ENCODE peak calls at places on chromosomes 5 and 9, in five cellular contexts. One of them, this sample, is unnamed.

GRCh38 chr5:153014194-153014593 is 476.3 kb upstream of the GRIA1 start:
- DNase-seq in ovary: no peak
- DNase-seq in CD8-positive, alpha-beta memory T cell: no peak
- DNase-seq in right lobe of liver: no peak
- DNase-seq in sigmoid colon: no peak
- DNase-seq in this sample: no peak

GRCh38 chr5:176552332-176552731 is 3.2 kb downstream of the CDHR2 start:
- DNase-seq in ovary: no peak
- DNase-seq in CD8-positive, alpha-beta memory T cell: no peak
- DNase-seq in right lobe of liver: no peak
- DNase-seq in sigmoid colon: no peak
- DNase-seq in this sample: no peak

GRCh38 chr5:163347671-163348070 is 89.7 kb upstream of the CCNG1 start:
- DNase-seq in ovary: peak; percentile 29
- DNase-seq in CD8-positive, alpha-beta memory T cell: peak; percentile 25
- DNase-seq in right lobe of liver: no peak
- DNase-seq in sigmoid colon: no peak
- DNase-seq in this sample: no peak

GRCh38 chr9:110131499-110131898 is 76.5 kb downstream of the C9orf152 start:
- DNase-seq in ovary: no peak
- DNase-seq in CD8-positive, alpha-beta memory T cell: no peak
- DNase-seq in right lobe of liver: no peak
- DNase-seq in sigmoid colon: no peak
- DNase-seq in this sample: no peak

GRCh38 chr5:72692273-72692672 is 124.2 kb upstream of the TNPO1 start:
- DNase-seq in ovary: no peak
- DNase-seq in CD8-positive, alpha-beta memory T cell: no peak
- DNase-seq in right lobe of liver: no peak
- DNase-seq in sigmoid colon: no peak
- DNase-seq in this sample: no peak

GRCh38 chr5:40046792-40047191 is 622.0 kb upstream of the DAB2 start:
- DNase-seq in ovary: no peak
- DNase-seq in CD8-positive, alpha-beta memory T cell: no peak
- DNase-seq in right lobe of liver: no peak
- DNase-seq in sigmoid colon: no peak
- DNase-seq in this sample: no peak

GRCh38 chr9:407255-407654 is 192.6 kb downstream of the DOCK8 start:
- DNase-seq in ovary: no peak
- DNase-seq in CD8-positive, alpha-beta memory T cell: no peak
- DNase-seq in right lobe of liver: no peak
- DNase-seq in sigmoid colon: no peak
- DNase-seq in this sample: no peak

GRCh38 chr5:32584651-32585050 is 706 bp upstream of the SUB1 start:
- DNase-seq in ovary: no peak
- DNase-seq in CD8-positive, alpha-beta memory T cell: no peak
- DNase-seq in right lobe of liver: no peak
- DNase-seq in sigmoid colon: no peak
- DNase-seq in this sample: no peak

GRCh38 chr9:73042155-73042554 is 89.3 kb upstream of the ALDH1A1 start:
- DNase-seq in ovary: no peak
- DNase-seq in CD8-positive, alpha-beta memory T cell: no peak
- DNase-seq in right lobe of liver: no peak
- DNase-seq in sigmoid colon: no peak
- DNase-seq in this sample: no peak

GRCh38 chr5:134451618-134452505 is 40.2 kb upstream of the CDKN2AIPNL start:
- DNase-seq in ovary: peak; percentile 60
- DNase-seq in CD8-positive, alpha-beta memory T cell: no peak
- DNase-seq in right lobe of liver: peak; percentile 22
- DNase-seq in sigmoid colon: peak; percentile 78
- DNase-seq in this sample: no peak

GRCh38 chr5:74140409-74140808 is 500.1 kb downstream of the ENC1 start:
- DNase-seq in ovary: no peak
- DNase-seq in CD8-positive, alpha-beta memory T cell: no peak
- DNase-seq in right lobe of liver: no peak
- DNase-seq in sigmoid colon: no peak
- DNase-seq in this sample: no peak

GRCh38 chr9:136258299-136258625 is 12.7 kb upstream of the QSOX2 start:
- DNase-seq in ovary: no peak
- DNase-seq in CD8-positive, alpha-beta memory T cell: no peak
- DNase-seq in right lobe of liver: no peak
- DNase-seq in sigmoid colon: no peak
- DNase-seq in this sample: no peak

GRCh38 chr5:43839218-43839617 is 236.2 kb downstream of the NNT start:
- DNase-seq in ovary: no peak
- DNase-seq in CD8-positive, alpha-beta memory T cell: no peak
- DNase-seq in right lobe of liver: no peak
- DNase-seq in sigmoid colon: no peak
- DNase-seq in this sample: no peak

GRCh38 chr5:131381011-131381410 is 117.2 kb downstream of the CDC42SE2 start:
- DNase-seq in ovary: no peak
- DNase-seq in CD8-positive, alpha-beta memory T cell: no peak
- DNase-seq in right lobe of liver: no peak
- DNase-seq in sigmoid colon: no peak
- DNase-seq in this sample: no peak

GRCh38 chr9:112050544-112051475 is 124.3 kb downstream of the SUSD1 start:
- DNase-seq in ovary: no peak
- DNase-seq in CD8-positive, alpha-beta memory T cell: no peak
- DNase-seq in right lobe of liver: no peak
- DNase-seq in sigmoid colon: peak; percentile 83
- DNase-seq in this sample: no peak

GRCh38 chr5:91556-92263 is at the start of gene PLEKHG4B:
- DNase-seq in ovary: peak; percentile 49
- DNase-seq in CD8-positive, alpha-beta memory T cell: no peak
- DNase-seq in right lobe of liver: no peak
- DNase-seq in sigmoid colon: no peak
- DNase-seq in this sample: no peak

GRCh38 chr5:131475416-131476045 is 159.5 kb downstream of the RAPGEF6 start:
- DNase-seq in ovary: no peak
- DNase-seq in CD8-positive, alpha-beta memory T cell: no peak
- DNase-seq in right lobe of liver: no peak
- DNase-seq in sigmoid colon: no peak
- DNase-seq in this sample: no peak

DNA sequence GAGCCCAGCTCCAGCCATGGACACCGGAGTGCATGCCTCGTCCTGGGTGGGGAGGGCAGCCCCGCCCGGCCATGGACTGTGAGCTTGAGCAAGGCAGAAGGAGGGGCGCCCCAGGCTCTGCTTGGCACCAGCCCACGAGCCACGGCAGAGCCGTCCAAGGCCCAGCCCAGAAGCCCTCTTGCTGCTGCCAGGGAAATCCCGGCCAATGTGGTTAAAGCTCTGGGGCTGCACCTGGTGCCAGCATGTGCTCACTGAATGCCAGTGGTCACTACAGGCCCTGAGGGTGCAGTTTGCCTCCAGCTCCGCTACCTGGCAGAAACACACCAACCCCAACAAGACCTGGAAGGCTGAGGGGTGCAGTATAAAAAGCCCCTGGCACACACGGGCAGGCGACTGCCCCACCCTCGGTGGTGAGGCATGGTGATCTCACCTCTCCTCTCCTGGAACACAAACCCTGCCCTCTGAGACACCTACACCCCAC is 11.8 kb downstream of the BRD3 start:
- DNase-seq in ovary: peak; percentile 75
- DNase-seq in CD8-positive, alpha-beta memory T cell: no peak
- DNase-seq in right lobe of liver: peak; percentile 96
- DNase-seq in sigmoid colon: peak; percentile 94
- DNase-seq in this sample: no peak
- H3K4me1 ChIP-seq in ovary: peaks cover 32% of the 10 kb centered on the region
- H3K4me1 ChIP-seq in CD8-positive, alpha-beta memory T cell: peaks cover 15% of the 10 kb centered on the region
- H3K4me1 ChIP-seq in right lobe of liver: peaks cover 9% of the 10 kb centered on the region
- H3K4me1 ChIP-seq in sigmoid colon: peaks cover 60% of the 10 kb centered on the region
- H3K4me1 ChIP-seq in this sample: no peaks in the 10 kb centered on the region

GRCh38 chr9:131698715-131699053 is 41.2 kb downstream of the RAPGEF1 start:
- DNase-seq in ovary: no peak
- DNase-seq in CD8-positive, alpha-beta memory T cell: no peak
- DNase-seq in right lobe of liver: no peak
- DNase-seq in sigmoid colon: no peak
- DNase-seq in this sample: no peak
- H3K4me1 ChIP-seq in ovary: peaks cover 9% of the 10 kb centered on the region
- H3K4me1 ChIP-seq in CD8-positive, alpha-beta memory T cell: peaks cover 51% of the 10 kb centered on the region
- H3K4me1 ChIP-seq in right lobe of liver: no peaks in the 10 kb centered on the region
- H3K4me1 ChIP-seq in sigmoid colon: peaks cover 30% of the 10 kb centered on the region
- H3K4me1 ChIP-seq in this sample: peaks cover 23% of the 10 kb centered on the region

GRCh38 chr5:181054871-181055494 is 14.9 kb downstream of the BTNL9 start:
- DNase-seq in ovary: no peak
- DNase-seq in CD8-positive, alpha-beta memory T cell: no peak
- DNase-seq in right lobe of liver: no peak
- DNase-seq in sigmoid colon: no peak
- DNase-seq in this sample: no peak

GRCh38 chr5:181052928-181053759 is 13.1 kb downstream of the BTNL9 start:
- DNase-seq in ovary: peak; percentile 28
- DNase-seq in CD8-positive, alpha-beta memory T cell: no peak
- DNase-seq in right lobe of liver: no peak
- DNase-seq in sigmoid colon: no peak
- DNase-seq in this sample: peak; percentile 13

GRCh38 chr5:181052526-181052927 is 12.5 kb downstream of the BTNL9 start:
- DNase-seq in ovary: peak; percentile 23
- DNase-seq in CD8-positive, alpha-beta memory T cell: no peak
- DNase-seq in right lobe of liver: no peak
- DNase-seq in sigmoid colon: no peak
- DNase-seq in this sample: no peak

GRCh38 chr5:181053760-181054122 is 13.7 kb downstream of the BTNL9 start:
- DNase-seq in ovary: no peak
- DNase-seq in CD8-positive, alpha-beta memory T cell: no peak
- DNase-seq in right lobe of liver: no peak
- DNase-seq in sigmoid colon: no peak
- DNase-seq in this sample: no peak

DNA sequence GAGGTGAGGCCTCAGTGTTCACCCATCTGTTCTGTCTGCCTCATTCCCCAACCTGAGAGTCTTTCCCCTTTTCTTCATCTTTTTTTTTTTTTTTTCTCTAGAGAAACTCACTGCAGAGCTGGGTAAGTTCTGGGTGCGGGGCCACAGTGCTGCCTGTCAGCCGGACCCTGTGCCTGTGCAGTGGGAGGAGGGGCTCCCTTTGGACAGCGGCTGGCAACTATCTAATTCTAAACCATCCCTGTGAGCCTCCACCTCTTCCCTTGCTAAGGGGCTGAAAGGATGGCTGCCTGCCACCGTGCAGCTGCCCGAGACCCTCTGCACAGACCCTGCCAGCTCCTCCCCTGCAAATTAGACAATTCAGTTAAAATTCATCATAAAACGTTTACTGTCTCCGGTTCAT is 14.1 kb downstream of the BTNL9 start:
- DNase-seq in ovary: no peak
- DNase-seq in CD8-positive, alpha-beta memory T cell: no peak
- DNase-seq in right lobe of liver: no peak
- DNase-seq in sigmoid colon: no peak
- DNase-seq in this sample: no peak
- H3K4me1 ChIP-seq in ovary: peaks cover 3% of the 10 kb centered on the region
- H3K4me1 ChIP-seq in CD8-positive, alpha-beta memory T cell: peaks cover 14% of the 10 kb centered on the region
- H3K4me1 ChIP-seq in right lobe of liver: no peaks in the 10 kb centered on the region
- H3K4me1 ChIP-seq in sigmoid colon: peaks cover 11% of the 10 kb centered on the region
- H3K4me1 ChIP-seq in this sample: peaks cover 8% of the 10 kb centered on the region

GRCh38 chr9:109014267-109015025 is 1.1 kb upstream of the CTNNAL1 start:
- DNase-seq in ovary: peak; percentile 58
- DNase-seq in CD8-positive, alpha-beta memory T cell: peak; percentile 7
- DNase-seq in right lobe of liver: no peak
- DNase-seq in sigmoid colon: no peak
- DNase-seq in this sample: no peak
- H3K4me1 ChIP-seq in ovary: peaks cover 19% of the 10 kb centered on the region
- H3K4me1 ChIP-seq in CD8-positive, alpha-beta memory T cell: peaks cover 22% of the 10 kb centered on the region
- H3K4me1 ChIP-seq in right lobe of liver: no peaks in the 10 kb centered on the region
- H3K4me1 ChIP-seq in sigmoid colon: peaks cover 33% of the 10 kb centered on the region
- H3K4me1 ChIP-seq in this sample: peaks cover 13% of the 10 kb centered on the region

GRCh38 chr5:6724321-6724929 is 11.2 kb downstream of the TENT4A start:
- DNase-seq in ovary: no peak
- DNase-seq in CD8-positive, alpha-beta memory T cell: no peak
- DNase-seq in right lobe of liver: no peak
- DNase-seq in sigmoid colon: no peak
- DNase-seq in this sample: no peak

GRCh38 chr5:6723901-6724300 is 10.7 kb downstream of the TENT4A start:
- DNase-seq in ovary: no peak
- DNase-seq in CD8-positive, alpha-beta memory T cell: no peak
- DNase-seq in right lobe of liver: no peak
- DNase-seq in sigmoid colon: no peak
- DNase-seq in this sample: no peak

GRCh38 chr5:6722015-6722414 is 8.8 kb downstream of the TENT4A start:
- DNase-seq in ovary: no peak
- DNase-seq in CD8-positive, alpha-beta memory T cell: no peak
- DNase-seq in right lobe of liver: no peak
- DNase-seq in sigmoid colon: no peak
- DNase-seq in this sample: no peak

GRCh38 chr5:6721442-6721841 is 8.2 kb downstream of the TENT4A start:
- DNase-seq in ovary: no peak
- DNase-seq in CD8-positive, alpha-beta memory T cell: no peak
- DNase-seq in right lobe of liver: no peak
- DNase-seq in sigmoid colon: no peak
- DNase-seq in this sample: no peak

GRCh38 chr5:6723122-6723885 is 10.1 kb downstream of the TENT4A start:
- DNase-seq in ovary: no peak
- DNase-seq in CD8-positive, alpha-beta memory T cell: no peak
- DNase-seq in right lobe of liver: no peak
- DNase-seq in sigmoid colon: no peak
- DNase-seq in this sample: no peak
- H3K4me1 ChIP-seq in ovary: peaks cover 31% of the 10 kb centered on the region
- H3K4me1 ChIP-seq in CD8-positive, alpha-beta memory T cell: peaks cover 64% of the 10 kb centered on the region
- H3K4me1 ChIP-seq in right lobe of liver: no peaks in the 10 kb centered on the region
- H3K4me1 ChIP-seq in sigmoid colon: peaks cover 55% of the 10 kb centered on the region
- H3K4me1 ChIP-seq in this sample: peaks cover 20% of the 10 kb centered on the region

GRCh38 chr9:91841591-91841990 is 108.4 kb downstream of the ROR2 start:
- DNase-seq in ovary: no peak
- DNase-seq in CD8-positive, alpha-beta memory T cell: no peak
- DNase-seq in right lobe of liver: no peak
- DNase-seq in sigmoid colon: no peak
- DNase-seq in this sample: no peak
- H3K4me1 ChIP-seq in ovary: peaks cover 17% of the 10 kb centered on the region
- H3K4me1 ChIP-seq in CD8-positive, alpha-beta memory T cell: no peaks in the 10 kb centered on the region
- H3K4me1 ChIP-seq in right lobe of liver: no peaks in the 10 kb centered on the region
- H3K4me1 ChIP-seq in sigmoid colon: peaks cover 88% of the 10 kb centered on the region
- H3K4me1 ChIP-seq in this sample: no peaks in the 10 kb centered on the region

GRCh38 chr9:127557466-127557869 is 54.6 kb upstream of the STXBP1 start:
- DNase-seq in ovary: peak; percentile 59
- DNase-seq in CD8-positive, alpha-beta memory T cell: no peak
- DNase-seq in right lobe of liver: no peak
- DNase-seq in sigmoid colon: no peak
- DNase-seq in this sample: no peak
- H3K4me1 ChIP-seq in ovary: peaks cover 42% of the 10 kb centered on the region
- H3K4me1 ChIP-seq in CD8-positive, alpha-beta memory T cell: peaks cover 48% of the 10 kb centered on the region
- H3K4me1 ChIP-seq in right lobe of liver: no peaks in the 10 kb centered on the region
- H3K4me1 ChIP-seq in sigmoid colon: peaks cover 79% of the 10 kb centered on the region
- H3K4me1 ChIP-seq in this sample: peaks cover 45% of the 10 kb centered on the region

DNA sequence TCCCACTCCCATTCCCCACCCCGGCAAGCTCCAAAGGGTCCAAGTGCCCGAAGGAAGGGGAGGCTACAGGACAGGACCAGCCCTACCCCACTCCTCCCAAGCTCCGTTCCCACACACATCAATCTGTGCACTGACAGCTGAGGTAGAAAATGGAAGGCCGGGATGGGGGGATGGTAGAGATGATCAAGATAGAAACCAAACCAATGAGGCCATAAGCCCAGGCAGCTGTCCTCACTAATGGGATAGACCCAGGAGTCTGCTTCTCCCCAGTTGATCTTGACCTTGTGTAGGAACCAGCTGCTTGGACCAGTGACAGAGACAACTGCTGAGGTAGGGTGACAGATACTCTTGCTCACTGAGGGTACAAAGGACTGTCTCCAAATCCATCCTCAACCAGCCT is 38.6 kb downstream of the B4GALT1 start:
- DNase-seq in ovary: no peak
- DNase-seq in CD8-positive, alpha-beta memory T cell: no peak
- DNase-seq in right lobe of liver: no peak
- DNase-seq in sigmoid colon: peak; percentile 54
- DNase-seq in this sample: no peak
- H3K4me1 ChIP-seq in ovary: peaks cover 5% of the 10 kb centered on the region
- H3K4me1 ChIP-seq in CD8-positive, alpha-beta memory T cell: peaks cover 31% of the 10 kb centered on the region
- H3K4me1 ChIP-seq in right lobe of liver: no peaks in the 10 kb centered on the region
- H3K4me1 ChIP-seq in sigmoid colon: peaks cover 10% of the 10 kb centered on the region
- H3K4me1 ChIP-seq in this sample: no peaks in the 10 kb centered on the region